ENCODE peak calls at places on chromosome 2, in four cellular contexts. D, G, Q and I are unnamed samples.
A peak's percentile ranks its signal among the peaks of the same experiment; 100 is the strongest.

GRCh38 chr2:215548714-215549113 is 112.8 kb upstream of the FN1 start:
- DNase-seq in D (no peak), G (no peak), Q (no peak), I (no peak)

GRCh38 chr2:236715511-236715961 is 145.9 kb downstream of the ACKR3 start:
- DNase-seq in Q (no peak), G (no peak), D (no peak), I (no peak)

GRCh38 chr2:178951266-178952006 is 98.5 kb downstream of the CCDC141 start:
- DNase-seq in Q (no peak), D (no peak), G (no peak), I (no peak)

GRCh38 chr2:234245945-234246344 is 195.4 kb downstream of the SPP2 start:
- DNase-seq in G (no peak), D (no peak), Q (no peak), I (no peak)

GRCh38 chr2:234912437-234912836 is 39.4 kb upstream of the SH3BP4 start:
- DNase-seq in G (no peak), D (no peak), Q (no peak), I (no peak)

GRCh38 chr2:176502619-176503018 is 233.4 kb downstream of the MTX2 start:
- DNase-seq in Q (peak; percentile 6), D (no peak), G (no peak), I (no peak)

GRCh38 chr2:30412392-30413321 is 34.4 kb upstream of the LCLAT1 start:
- DNase-seq in G (no peak), D (no peak), Q (no peak), I (peak; percentile 73)

GRCh38 chr2:210686401-210686800 is 130.0 kb downstream of the CPS1 start:
- DNase-seq in D (no peak), G (no peak), Q (peak; percentile 63), I (no peak)

GRCh38 chr2:60872510-60872928 is 8.9 kb upstream of the REL start:
- DNase-seq in Q (no peak), D (no peak), G (no peak), I (no peak)

GRCh38 chr2:234495801-234496441 is 960 bp downstream of the ARL4C start:
- DNase-seq in Q (no peak), D (no peak), G (no peak), I (peak; percentile 56)

GRCh38 chr2:148022351-148022750 is 1.5 kb downstream of the MBD5 start:
- DNase-seq in G (no peak), D (no peak), Q (no peak), I (no peak)

GRCh38 chr2:241227635-241227993 is 39.1 kb downstream of the ANO7 start:
- DNase-seq in D (no peak), Q (no peak), G (no peak), I (no peak)

GRCh38 chr2:97691166-97691565 is 21.7 kb downstream of the C2orf92 start:
- DNase-seq in G (no peak), D (no peak), Q (no peak), I (no peak)

GRCh38 chr2:44926957-44927356 is 14.5 kb upstream of the SIX3 start:
- DNase-seq in G (no peak), D (no peak), Q (no peak), I (no peak)

GRCh38 chr2:15385184-15385583 is 175.9 kb downstream of the NBAS start:
- DNase-seq in G (no peak), D (no peak), Q (no peak), I (peak; percentile 63)

GRCh38 chr2:83827618-83828017 is 631.5 kb downstream of the SUCLG1 start:
- DNase-seq in D (no peak), Q (no peak), G (peak; percentile 5), I (no peak)

GRCh38 chr2:206086683-206087350 is 843 bp upstream of the INO80D start:
- DNase-seq in D (no peak), Q (peak; percentile 74), G (peak; percentile 37), I (peak; percentile 44)
- TF ChIP-seq JUND in D (no peak), Q (no peak), G (no peak), I (no peak)

GRCh38 chr2:7703048-7703447 is 785.8 kb downstream of the RNF144A start:
- DNase-seq in Q (no peak), G (no peak), D (no peak), I (no peak)
- TF ChIP-seq JUND in Q (no peak), G (no peak), D (no peak), I (no peak)

GRCh38 chr2:11112870-11113428 is 42.3 kb upstream of the SLC66A3 start:
- DNase-seq in D (no peak), G (no peak), Q (no peak), I (no peak)

GRCh38 chr2:11117776-11118175 is 37.5 kb upstream of the SLC66A3 start:
- DNase-seq in D (no peak), G (no peak), Q (no peak), I (no peak)

GRCh38 chr2:11109002-11109401 is 46.3 kb upstream of the SLC66A3 start:
- DNase-seq in Q (no peak), D (no peak), G (no peak), I (no peak)

GRCh38 chr2:11111811-11112425 is 43.3 kb upstream of the SLC66A3 start:
- DNase-seq in D (peak; percentile 24), Q (no peak), G (peak; percentile 21), I (no peak)
- TF ChIP-seq JUND in D (no peak), Q (no peak), G (no peak), I (no peak)

GRCh38 chr2:66539452-66539851 is 104.5 kb downstream of the MEIS1 start:
- DNase-seq in D (no peak), G (no peak), Q (no peak), I (no peak)
- TF ChIP-seq JUND in D (no peak), G (no peak), Q (no peak), I (no peak)

GRCh38 chr2:66364495-66364992 is 70.4 kb upstream of the MEIS1 start:
- DNase-seq in D (no peak), G (no peak), Q (no peak), I (no peak)
- TF ChIP-seq JUND in D (no peak), G (no peak), Q (no peak), I (peak; percentile 42)